ENCODE peak calls at places on chromosomes 16 and 17, in eight cellular contexts. M is WTC11, K is fibroblast of lung, I is foreskin fibroblast, P is psoas muscle, R is uterus, F is neural crest cell, G is right lobe of liver. S is an unnamed sample.

GRCh38 chr17:17565471-17566365 is 25.8 kb downstream of the PEMT start:
- DNase-seq in I (no peak), G (no peak), K (peak), P (peak), M (no peak), F (no peak), R (no peak), S (no peak)

GRCh38 chr16:30368122-30368791 is 2.0 kb downstream of the TBC1D10B start:
- DNase-seq in I (peak), K (peak), G (no peak), R (no peak), M (no peak), P (no peak), F (no peak), S (no peak)

GRCh38 chr17:73099504-73099903 is 7.0 kb upstream of the SLC39A11 start:
- DNase-seq in G (no peak), P (no peak), M (no peak), K (no peak), R (no peak), I (no peak), F (no peak), S (no peak)

GRCh38 chr17:45874148-45874547 is 20.2 kb upstream of the MAPT start:
- DNase-seq in I (no peak), G (no peak), P (no peak), F (no peak), K (no peak), M (no peak), R (no peak), S (no peak)

GRCh38 chr16:50300942-50301625 is 34.7 kb downstream of the ADCY7 start:
- DNase-seq in I (no peak), M (no peak), P (no peak), F (no peak), R (peak), K (peak), G (no peak), S (no peak)

GRCh38 chr17:51128089-51128488 is 7.4 kb upstream of the SPAG9 start:
- DNase-seq in M (peak), I (no peak), R (no peak), K (peak), G (no peak), P (no peak), F (no peak), S (no peak)

GRCh38 chr17:48016112-48016511 is 21.5 kb downstream of the COPZ2 start:
- DNase-seq in K (no peak), M (no peak), G (no peak), R (no peak), P (no peak), F (no peak), I (no peak), S (no peak)

GRCh38 chr17:79777166-79777843 is 643 bp upstream of the CBX2 start:
- DNase-seq in G (peak), M (peak), K (peak), F (peak), P (peak), R (peak), I (no peak), S (peak)

GRCh38 chr17:29102741-29103181 is 59.8 kb downstream of the PIPOX start:
- DNase-seq in F (no peak), M (no peak), P (peak), R (no peak), G (no peak), K (no peak), I (no peak), S (no peak)

GRCh38 chr17:35729405-35729833 is 2.0 kb upstream of the RASL10B start:
- DNase-seq in M (no peak), P (no peak), K (no peak), F (no peak), G (no peak), I (no peak), R (no peak), S (no peak)

GRCh38 chr17:32529604-32530003 is 42.8 kb downstream of the CDK5R1 start:
- DNase-seq in F (no peak), G (no peak), I (no peak), R (no peak), M (no peak), P (no peak), K (no peak), S (no peak)

GRCh38 chr16:14606102-14606501 is 24.0 kb downstream of the PARN start:
- DNase-seq in P (no peak), R (no peak), I (no peak), F (no peak), M (no peak), K (no peak), G (no peak), S (peak)

GRCh38 chr17:70891301-70891700 is 722.0 kb downstream of the KCNJ2 start:
- DNase-seq in P (no peak), R (no peak), K (no peak), G (no peak), M (no peak), F (no peak), I (no peak), S (no peak)

GRCh38 chr17:43791589-43791988 is 11.4 kb downstream of the CFAP97D1 start:
- DNase-seq in K (peak), R (no peak), P (no peak), M (no peak), G (no peak), F (no peak), I (peak), S (no peak)

GRCh38 chr17:16418684-16419066 is 3.3 kb downstream of the TRPV2 start:
- DNase-seq in I (no peak), M (no peak), R (no peak), G (no peak), K (no peak), F (no peak), P (no peak), S (no peak)

GRCh38 chr16:25093208-25094061 is 18.1 kb upstream of the LCMT1 start:
- DNase-seq in M (no peak), I (no peak), F (no peak), P (no peak), K (no peak), G (no peak), R (no peak), S (no peak)

GRCh38 chr17:9670596-9670995 is 25.3 kb downstream of the USP43 start:
- DNase-seq in R (no peak), F (no peak), G (no peak), I (no peak), K (no peak), M (no peak), P (no peak), S (no peak)

GRCh38 chr17:72487731-72488325 is 367.0 kb downstream of the SOX9 start:
- DNase-seq in M (no peak), I (no peak), F (no peak), R (no peak), G (no peak), K (no peak), P (no peak), S (no peak)

GRCh38 chr16:74607967-74608356 is 1.0 kb upstream of the GLG1 start:
- DNase-seq in I (peak), K (peak), P (no peak), R (no peak), M (peak), F (peak), G (no peak), S (peak)

GRCh38 chr16:65388592-65388991 is 266.7 kb upstream of the CDH11 start:
- DNase-seq in R (no peak), M (no peak), P (no peak), I (peak), F (no peak), G (no peak), K (peak), S (no peak)

GRCh38 chr17:60039509-60040442 is 38.9 kb downstream of the HEATR6 start:
- DNase-seq in P (no peak), F (no peak), I (no peak), K (no peak), M (no peak), G (no peak), R (no peak), S (no peak)

GRCh38 chr16:89395150-89396142 is 94.9 kb downstream of the ANKRD11 start:
- DNase-seq in M (no peak), P (peak), I (peak), R (peak), F (no peak), G (peak), K (peak), S (peak)

GRCh38 chr17:38420518-38420917 is 7.7 kb upstream of the ARHGAP23 start:
- DNase-seq in I (no peak), P (no peak), K (no peak), M (no peak), F (no peak), R (no peak), G (no peak), S (no peak)

GRCh38 chr16:27681681-27682080 is 131.7 kb downstream of the KATNIP start:
- DNase-seq in P (no peak), F (no peak), K (no peak), R (no peak), M (no peak), I (no peak), G (no peak), S (no peak)

GRCh38 chr17:9360610-9361571 is 214.7 kb downstream of the STX8 start:
- DNase-seq in K (peak), P (peak), F (no peak), R (peak), G (peak), M (no peak), I (peak), S (peak)

GRCh38 chr17:18319604-18320256 is 4.6 kb downstream of the SMCR8 start:
- DNase-seq in G (no peak), P (no peak), K (peak), I (peak), F (peak), R (no peak), M (peak), S (peak)

GRCh38 chr17:43224146-43224705 is 4.2 kb downstream of the CCDC200 start:
- DNase-seq in M (no peak), R (no peak), G (no peak), I (no peak), F (no peak), P (no peak), K (no peak), S (no peak)

GRCh38 chr17:64441772-64442549 is 7.0 kb upstream of the MILR1 start:
- DNase-seq in M (no peak), P (no peak), F (no peak), G (peak), K (peak), I (peak), R (no peak), S (no peak)

GRCh38 chr17:65191805-65192740 is 54.9 kb downstream of the RGS9 start:
- DNase-seq in R (no peak), M (no peak), F (no peak), P (no peak), G (peak), I (peak), K (peak), S (no peak)

GRCh38 chr16:79635488-79635887 is 35.0 kb upstream of the MAF start:
- DNase-seq in I (no peak), M (no peak), R (no peak), G (no peak), K (no peak), F (no peak), P (no peak), S (no peak)

GRCh38 chr17:70636517-70637133 is 467.3 kb downstream of the KCNJ2 start:
- DNase-seq in G (no peak), I (peak), F (peak), R (no peak), P (no peak), K (peak), M (no peak), S (no peak)

GRCh38 chr16:77807-78443 is at the start of gene MPG:
- DNase-seq in F (peak), M (peak), K (peak), P (peak), R (peak), G (peak), I (peak), S (peak)

GRCh38 chr16:64870859-64871258 is 251.0 kb downstream of the CDH11 start:
- DNase-seq in R (no peak), F (no peak), K (no peak), M (no peak), G (no peak), I (no peak), P (no peak), S (no peak)

GRCh38 chr17:42202696-42203095 is 8.4 kb upstream of the GHDC start:
- DNase-seq in G (no peak), F (no peak), K (no peak), R (no peak), I (no peak), M (no peak), P (no peak), S (no peak)

GRCh38 chr16:59593256-59593655 is 859.1 kb upstream of the GOT2 start:
- DNase-seq in P (no peak), G (no peak), M (no peak), I (peak), R (no peak), F (no peak), K (peak), S (no peak)

GRCh38 chr17:32558997-32559650 is 72.3 kb downstream of the CDK5R1 start:
- DNase-seq in M (no peak), F (no peak), I (no peak), G (no peak), R (no peak), P (no peak), K (peak), S (no peak)

GRCh38 chr16:57916735-57917450 is 54.0 kb downstream of the CNGB1 start:
- DNase-seq in G (no peak), F (no peak), P (no peak), I (no peak), M (no peak), K (no peak), R (no peak), S (no peak)

GRCh38 chr16:9381908-9382307 is 290.5 kb downstream of the HAPSTR1 start:
- DNase-seq in G (no peak), F (no peak), I (no peak), P (no peak), M (no peak), K (no peak), R (no peak), S (no peak)

GRCh38 chr17:75861927-75862317 is 6.8 kb upstream of the WBP2 start:
- DNase-seq in I (no peak), K (peak), M (no peak), G (no peak), F (no peak), R (no peak), P (no peak), S (no peak)

GRCh38 chr17:62641101-62641500 is 13.6 kb downstream of the MRC2 start:
- DNase-seq in R (no peak), G (no peak), P (no peak), K (no peak), M (peak), F (no peak), I (no peak), S (no peak)

GRCh38 chr17:62643496-62643895 is 16.0 kb downstream of the MRC2 start:
- DNase-seq in M (no peak), K (no peak), I (no peak), F (no peak), G (no peak), P (no peak), R (no peak), S (no peak)

GRCh38 chr17:62631936-62632924 is 4.8 kb downstream of the MRC2 start:
- DNase-seq in P (no peak), R (no peak), I (no peak), K (no peak), F (no peak), G (no peak), M (no peak), S (no peak)

GRCh38 chr17:62637809-62638208 is 10.3 kb downstream of the MRC2 start:
- DNase-seq in K (no peak), G (no peak), P (no peak), F (no peak), I (no peak), M (peak), R (no peak), S (no peak)
- TF ChIP-seq CTCF in K (no peak), G (no peak), P (no peak), F (no peak), I (no peak), M (no peak), R (no peak), S (no peak)

DNA sequence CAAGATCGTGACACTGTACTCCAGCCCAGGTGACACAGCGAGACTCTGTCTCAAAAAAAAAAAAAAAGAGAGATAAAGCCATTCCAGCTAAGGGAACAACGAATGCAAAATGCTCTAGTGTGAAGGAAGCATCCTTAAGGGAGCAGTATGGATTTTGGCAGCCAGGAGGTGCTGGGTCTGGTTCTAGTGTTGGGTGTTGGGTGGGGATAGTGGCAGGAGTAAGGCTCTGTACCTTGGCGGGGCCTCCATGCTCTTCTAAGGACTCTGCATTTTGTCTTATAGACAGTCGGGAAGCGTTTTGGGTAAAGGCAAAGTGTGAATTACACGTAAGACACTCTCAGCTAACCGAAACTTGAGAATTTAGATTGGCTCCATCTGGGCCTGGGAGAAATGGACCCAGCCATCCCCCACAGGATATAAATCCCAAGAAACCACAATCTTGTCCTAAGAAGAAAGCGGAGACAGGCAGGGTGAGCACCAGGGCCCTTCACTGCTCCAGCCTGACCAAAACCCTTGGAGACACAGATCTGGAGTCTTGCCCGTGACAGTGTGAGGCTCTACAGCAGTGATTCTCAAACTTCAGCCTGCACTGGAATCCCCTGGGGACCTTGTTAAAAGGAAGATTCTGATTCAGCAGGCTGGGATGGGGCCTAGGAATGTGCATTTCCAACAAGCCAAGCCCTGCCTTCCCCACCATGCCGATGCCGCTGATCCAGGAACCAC is 33.1 kb upstream of the PHB1 start:
- DNase-seq in G (no peak), K (no peak), R (no peak), I (no peak), P (no peak), F (no peak), M (no peak), S (no peak)
- TF ChIP-seq CTCF in G (no peak), K (no peak), R (no peak), I (peak), P (no peak), F (no peak), M (no peak), S (no peak)

GRCh38 chr17:81961087-81961514 is at the start of gene NOTUM:
- DNase-seq in K (peak), F (no peak), R (no peak), G (no peak), M (peak), P (peak), I (no peak), S (peak)

GRCh38 chr17:81958633-81959342 is 2.2 kb downstream of the NOTUM start:
- DNase-seq in P (no peak), I (no peak), M (no peak), K (no peak), G (no peak), F (no peak), R (no peak), S (no peak)

GRCh38 chr17:81960130-81960958 is 643 bp downstream of the NOTUM start:
- DNase-seq in F (no peak), P (no peak), G (peak), K (no peak), I (no peak), M (no peak), R (no peak), S (peak)

GRCh38 chr17:81957691-81958432 is 3.1 kb downstream of the NOTUM start:
- DNase-seq in R (no peak), P (no peak), M (no peak), K (no peak), G (no peak), F (no peak), I (no peak), S (no peak)

DNA sequence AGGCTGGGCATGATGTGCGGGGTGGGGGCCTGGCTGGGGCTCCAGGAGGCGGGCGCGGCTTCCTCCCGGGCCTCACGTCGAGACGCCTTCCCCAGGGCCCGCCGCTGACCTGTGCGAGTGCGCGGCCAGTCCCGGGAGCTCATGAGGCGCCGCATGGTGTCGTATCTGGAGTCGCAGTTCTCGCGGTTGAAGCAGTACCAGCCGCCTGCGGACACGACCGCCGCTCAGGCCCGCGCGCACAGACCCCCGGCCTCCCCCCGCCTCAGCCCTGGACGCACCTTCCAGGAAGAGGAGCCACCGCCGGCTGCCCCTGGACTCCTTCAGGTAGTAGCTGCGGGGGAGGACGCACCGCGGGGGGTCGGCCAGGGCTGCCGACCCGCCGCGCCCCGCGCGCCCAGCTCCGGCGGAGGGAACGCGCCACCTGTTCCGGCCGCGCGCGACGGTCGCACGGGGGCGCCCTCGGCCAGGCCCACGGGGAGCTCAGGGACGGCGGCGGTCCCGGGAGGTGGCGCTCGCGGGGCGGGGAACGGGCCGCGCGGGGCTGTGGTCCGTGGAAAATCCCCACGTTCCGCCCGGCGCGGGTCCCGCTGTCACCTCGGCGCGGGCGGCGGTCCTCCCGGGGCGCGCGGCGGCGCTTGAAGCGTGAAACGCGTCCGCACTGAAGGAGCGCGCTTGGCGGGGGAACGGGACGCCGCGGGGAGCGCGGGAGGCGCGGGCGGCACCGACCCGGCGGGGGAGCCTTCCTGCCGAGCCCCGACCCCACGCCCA is 1.4 kb downstream of the NOTUM start:
- DNase-seq in F (peak), K (peak), M (peak), I (peak), R (peak), G (peak), P (peak), S (peak)
- TF ChIP-seq CTCF in F (peak), K (peak), M (peak), I (peak), R (peak), G (peak), P (peak), S (no peak)

DNA sequence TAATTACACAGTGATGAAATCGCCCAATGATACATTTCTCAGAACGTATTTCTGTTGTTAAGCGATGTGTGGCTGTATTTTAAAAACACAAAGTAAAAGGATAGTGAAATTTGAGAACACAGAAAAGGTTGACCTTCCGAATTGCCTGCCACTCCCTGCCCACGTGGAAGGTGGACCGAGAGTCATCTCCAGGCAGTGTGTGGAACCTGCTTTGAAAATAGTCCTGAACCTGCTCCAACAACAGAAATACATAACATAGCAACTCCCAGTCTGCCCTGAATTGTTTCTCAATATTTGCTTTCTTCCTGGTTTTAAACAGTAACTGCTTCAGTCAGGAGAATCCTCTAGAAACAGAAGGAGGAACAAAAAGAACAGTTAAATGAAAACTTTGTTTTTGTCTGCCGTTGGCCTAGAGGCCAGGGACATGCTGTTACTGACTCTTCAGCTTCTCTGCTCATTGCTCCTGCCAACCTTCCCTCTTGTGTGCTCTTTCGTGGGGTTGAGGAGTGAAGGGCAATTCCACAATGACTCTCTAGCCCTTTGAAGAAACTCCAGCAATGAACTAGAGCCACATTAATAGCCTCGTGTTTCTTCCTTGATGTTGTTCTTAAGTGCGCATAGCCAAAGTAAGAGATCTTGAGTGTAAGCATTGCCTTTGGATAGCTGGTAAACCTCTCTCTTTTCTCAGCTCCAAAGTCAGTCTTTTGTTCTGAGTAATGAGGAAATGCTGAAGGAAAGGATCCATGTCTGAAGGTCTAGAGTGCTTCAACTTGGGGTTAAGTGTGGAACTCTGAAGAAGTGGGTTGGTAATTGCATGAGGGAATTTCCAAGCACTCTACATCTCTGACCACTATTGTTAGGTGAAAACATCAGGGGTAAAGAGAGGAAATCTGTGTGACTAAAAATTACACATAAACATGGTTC is 452.5 kb upstream of the CCL2 start:
- DNase-seq in F (no peak), G (no peak), I (no peak), R (no peak), M (no peak), P (no peak), K (no peak), S (no peak)
- TF ChIP-seq CTCF in F (no peak), G (no peak), I (no peak), R (no peak), M (no peak), P (no peak), K (no peak), S (no peak)

S was measured in nephron progenitor cell.